ENCODE peak calls at places on chromosomes 12 and 14, in ten cellular contexts. Y is left cardiac atrium; V is globus pallidus; L is activated CD4-positive, alpha-beta T cell treated with anti-CD3 and anti-CD28 coated beads, Interleukin-2, amount 50 U/mL, for 48 hours; J is H4; B is adipocyte; M is AML-193; I is nucleus accumbens; K is NCI-H510A treated with DMSO at 0.1 percent for 48 hours; E is stimulated activated naive CD4-positive, alpha-beta T cell. Q is an unnamed sample.

GRCh38 chr12:42372154-42372791 is 46.3 kb downstream of the PPHLN1 start:
- DNase-seq in Y (no peak), V (peak), L (no peak), J (peak), B (peak), M (peak), I (no peak), K (peak), E (no peak), Q (peak)

GRCh38 chr14:52781629-52782028 is 9.8 kb downstream of the GNPNAT1 start:
- DNase-seq in Y (no peak), V (no peak), L (no peak), J (no peak), B (no peak), M (no peak), I (no peak), K (no peak), E (no peak), Q (no peak)

GRCh38 chr12:78871566-78871965 is 7.0 kb downstream of the SYT1 start:
- DNase-seq in Y (no peak), V (no peak), L (no peak), J (no peak), B (peak), M (no peak), I (no peak), K (no peak), E (no peak), Q (no peak)

GRCh38 chr12:67910360-67911292 is 78.6 kb upstream of the IFNG-AS1 start:
- DNase-seq in Y (no peak), V (no peak), L (no peak), J (peak), B (peak), M (no peak), I (no peak), K (no peak), E (no peak), Q (no peak)

GRCh38 chr12:94650143-94651056 is at the start of gene TMCC3:
- DNase-seq in Y (peak), V (peak), L (no peak), J (no peak), B (peak), M (no peak), I (no peak), K (no peak), E (no peak), Q (peak)

GRCh38 chr12:122860052-122860853 is 25.0 kb downstream of the HIP1R start:
- DNase-seq in Y (peak), V (peak), L (peak), J (peak), B (peak), M (peak), I (peak), K (peak), E (peak), Q (peak)

GRCh38 chr14:52906141-52906601 is 44.7 kb downstream of the FERMT2 start:
- DNase-seq in Y (no peak), V (no peak), L (no peak), J (no peak), B (peak), M (no peak), I (no peak), K (no peak), E (no peak), Q (no peak)

GRCh38 chr12:124852329-124852831 is 11.3 kb downstream of the SCARB1 start:
- DNase-seq in Y (peak), V (no peak), L (no peak), J (no peak), B (peak), M (peak), I (no peak), K (no peak), E (no peak), Q (no peak)

GRCh38 chr14:57362356-57362755 is 28.0 kb upstream of the NAA30 start:
- DNase-seq in Y (no peak), V (no peak), L (no peak), J (no peak), B (no peak), M (no peak), I (no peak), K (no peak), E (no peak), Q (no peak)

GRCh38 chr12:2250797-2251196 is 198.0 kb downstream of the CACNA1C start:
- DNase-seq in Y (no peak), V (no peak), L (no peak), J (no peak), B (peak), M (no peak), I (no peak), K (no peak), E (no peak), Q (no peak)

GRCh38 chr12:85092814-85093370 is 56.7 kb downstream of the LRRIQ1 start:
- DNase-seq in Y (no peak), V (no peak), L (no peak), J (no peak), B (no peak), M (no peak), I (no peak), K (no peak), E (no peak), Q (no peak)

GRCh38 chr12:3527181-3527580 is 36.2 kb downstream of the PRMT8 start:
- DNase-seq in Y (no peak), V (no peak), L (no peak), J (no peak), B (peak), M (no peak), I (no peak), K (no peak), E (no peak), Q (no peak)

GRCh38 chr12:42426733-42427132 is 100.8 kb downstream of the PPHLN1 start:
- DNase-seq in Y (no peak), V (no peak), L (peak), J (peak), B (no peak), M (no peak), I (no peak), K (no peak), E (no peak), Q (no peak)

GRCh38 chr12:52798671-52799497 is 3.0 kb upstream of the KRT3 start:
- DNase-seq in Y (no peak), V (no peak), L (no peak), J (no peak), B (no peak), M (no peak), I (no peak), K (no peak), E (no peak), Q (no peak)

GRCh38 chr12:113246478-113247122 is 25.3 kb downstream of the TPCN1 start:
- DNase-seq in Y (no peak), V (peak), L (no peak), J (no peak), B (no peak), M (no peak), I (no peak), K (peak), E (no peak), Q (no peak)

GRCh38 chr14:59126714-59127436 is 61.6 kb upstream of the DAAM1 start:
- DNase-seq in Y (no peak), V (peak), L (peak), J (peak), B (peak), M (peak), I (no peak), K (peak), E (no peak), Q (peak)

GRCh38 chr12:119990382-119990874 is 1.4 kb downstream of the BICDL1 start:
- DNase-seq in Y (no peak), V (no peak), L (no peak), J (no peak), B (no peak), M (peak), I (no peak), K (peak), E (peak), Q (no peak)

GRCh38 chr14:51473351-51473750 is 178.4 kb upstream of the FRMD6 start:
- DNase-seq in Y (no peak), V (no peak), L (no peak), J (no peak), B (no peak), M (no peak), I (no peak), K (no peak), E (no peak), Q (no peak)

GRCh38 chr14:70257526-70257925 is 68.8 kb upstream of the SLC8A3 start:
- DNase-seq in Y (no peak), V (no peak), L (peak), J (no peak), B (no peak), M (peak), I (no peak), K (no peak), E (no peak), Q (no peak)

GRCh38 chr12:98901189-98901588 is 256.1 kb downstream of the APAF1 start:
- DNase-seq in Y (no peak), V (no peak), L (no peak), J (no peak), B (peak), M (no peak), I (no peak), K (no peak), E (no peak), Q (no peak)

GRCh38 chr14:102882233-102882906 is 40.1 kb upstream of the AMN start:
- DNase-seq in Y (no peak), V (no peak), L (no peak), J (no peak), B (no peak), M (no peak), I (no peak), K (no peak), E (no peak), Q (no peak)

GRCh38 chr12:122104844-122105243 is 26.3 kb downstream of the MLXIP start:
- DNase-seq in Y (no peak), V (no peak), L (peak), J (no peak), B (no peak), M (no peak), I (no peak), K (no peak), E (no peak), Q (no peak)

GRCh38 chr12:69459477-69459876 is 10.7 kb upstream of the FRS2 start:
- DNase-seq in Y (no peak), V (peak), L (no peak), J (no peak), B (no peak), M (no peak), I (no peak), K (no peak), E (no peak), Q (no peak)

GRCh38 chr12:117035287-117035686 is 63.9 kb downstream of the TESC start:
- DNase-seq in Y (peak), V (no peak), L (no peak), J (no peak), B (no peak), M (no peak), I (no peak), K (no peak), E (no peak), Q (no peak)

GRCh38 chr12:26212356-26212755 is 17.0 kb downstream of the SSPN start:
- DNase-seq in Y (no peak), V (no peak), L (no peak), J (no peak), B (peak), M (no peak), I (no peak), K (no peak), E (no peak), Q (no peak)

GRCh38 chr12:65660096-65660495 is 164.2 kb upstream of the HMGA2 start:
- DNase-seq in Y (no peak), V (no peak), L (no peak), J (no peak), B (no peak), M (no peak), I (no peak), K (no peak), E (no peak), Q (no peak)

GRCh38 chr14:61564623-61565091 is 130.7 kb upstream of the HIF1A start:
- DNase-seq in Y (no peak), V (no peak), L (no peak), J (peak), B (peak), M (no peak), I (no peak), K (no peak), E (no peak), Q (no peak)

GRCh38 chr14:89425931-89426330 is 8.9 kb upstream of the FOXN3 start:
- DNase-seq in Y (no peak), V (no peak), L (no peak), J (peak), B (peak), M (no peak), I (no peak), K (no peak), E (no peak), Q (no peak)

GRCh38 chr14:20195911-20196310 is 5.2 kb downstream of the OR11G2 start:
- DNase-seq in Y (no peak), V (no peak), L (no peak), J (peak), B (peak), M (no peak), I (no peak), K (no peak), E (no peak), Q (no peak)

GRCh38 chr14:50763386-50764007 is 67.5 kb downstream of the NIN start:
- DNase-seq in Y (no peak), V (no peak), L (no peak), J (peak), B (peak), M (no peak), I (no peak), K (no peak), E (no peak), Q (no peak)

GRCh38 chr14:100132161-100132902 is 27.1 kb downstream of the DEGS2 start:
- DNase-seq in Y (peak), V (no peak), L (no peak), J (no peak), B (peak), M (no peak), I (no peak), K (no peak), E (no peak), Q (no peak)

GRCh38 chr12:29153231-29153630 is 4.2 kb downstream of the FAR2 start:
- DNase-seq in Y (no peak), V (no peak), L (no peak), J (no peak), B (no peak), M (peak), I (no peak), K (peak), E (no peak), Q (no peak)

GRCh38 chr12:87020071-87020470 is 763.9 kb upstream of the MGAT4C start:
- DNase-seq in Y (no peak), V (no peak), L (no peak), J (no peak), B (no peak), M (no peak), I (no peak), K (no peak), E (no peak), Q (no peak)

GRCh38 chr14:94317259-94317658 is 5.9 kb downstream of the SERPINA6 start:
- DNase-seq in Y (peak), V (no peak), L (no peak), J (no peak), B (peak), M (no peak), I (no peak), K (no peak), E (no peak), Q (no peak)

GRCh38 chr12:11264501-11264900 is 5.0 kb downstream of the PRB3 start:
- DNase-seq in Y (no peak), V (no peak), L (no peak), J (no peak), B (no peak), M (no peak), I (no peak), K (no peak), E (no peak), Q (no peak)

GRCh38 chr12:131379758-131380157 is 331.1 kb upstream of the SFSWAP start:
- DNase-seq in Y (no peak), V (no peak), L (no peak), J (no peak), B (no peak), M (no peak), I (no peak), K (no peak), E (no peak), Q (peak)

GRCh38 chr14:57189070-57189469 is 79.6 kb downstream of the EXOC5 start:
- DNase-seq in Y (no peak), V (peak), L (no peak), J (peak), B (peak), M (no peak), I (no peak), K (peak), E (no peak), Q (peak)

GRCh38 chr12:127811988-127812387 is 455.0 kb upstream of the TMEM132C start:
- DNase-seq in Y (peak), V (no peak), L (no peak), J (peak), B (peak), M (no peak), I (no peak), K (peak), E (no peak), Q (no peak)

GRCh38 chr14:29616922-29617321 is 310.7 kb downstream of the PRKD1 start:
- DNase-seq in Y (no peak), V (no peak), L (no peak), J (no peak), B (no peak), M (no peak), I (no peak), K (no peak), E (no peak), Q (no peak)

Q was measured in frontal cortex.